ENCODE peak calls at places on chromosomes 12 and 14, in nine cellular contexts. Y is esophagus muscularis mucosa, Z is GM23338, Q is stomach, O is HCT116, L is transverse colon, G is vagina, J is Panc1, E is K562. V is an unnamed sample. For H3K4me1, the result is how much of the 10 kb centered on the place peaks cover.

GRCh38 chr12:96075560-96075959 is 40.2 kb upstream of the LTA4H start:
- DNase-seq in G (no peak), Y (no peak), Q (no peak), Z (no peak), E (no peak), J (no peak), O (no peak), L (no peak), V (no peak)

GRCh38 chr14:89327771-89328212 is 89.2 kb downstream of the FOXN3 start:
- DNase-seq in E (no peak), Z (no peak), L (no peak), Y (no peak), J (no peak), G (no peak), Q (no peak), O (no peak), V (no peak)

GRCh38 chr12:114321524-114321923 is 84.4 kb downstream of the TBX5 start:
- DNase-seq in O (no peak), Q (no peak), L (no peak), G (no peak), J (no peak), E (peak), Z (no peak), Y (no peak), V (no peak)

GRCh38 chr12:4145990-4146859 is 127.3 kb upstream of the CCND2 start:
- DNase-seq in L (no peak), O (no peak), Q (no peak), Z (no peak), E (no peak), J (no peak), G (no peak), Y (peak), V (no peak)

GRCh38 chr12:91111366-91112321 is at the start of gene LUM:
- DNase-seq in J (no peak), G (no peak), L (no peak), Z (peak), Y (no peak), Q (no peak), E (no peak), O (no peak), V (no peak)

GRCh38 chr12:25725874-25726273 is 172.8 kb upstream of the LMNTD1 start:
- DNase-seq in Z (no peak), Y (no peak), Q (no peak), L (no peak), O (no peak), G (no peak), E (no peak), J (no peak), V (no peak)

GRCh38 chr14:33377596-33378390 is 439.1 kb downstream of the NPAS3 start:
- DNase-seq in Z (no peak), E (no peak), O (no peak), G (no peak), J (no peak), Q (no peak), Y (no peak), L (no peak), V (no peak)

GRCh38 chr14:100535287-100536131 is 51.7 kb downstream of the BEGAIN start:
- DNase-seq in G (peak), J (no peak), E (no peak), Y (no peak), Z (no peak), Q (no peak), L (peak), O (no peak), V (peak)

GRCh38 chr14:81236138-81236537 is 15.4 kb upstream of the GTF2A1 start:
- DNase-seq in Q (no peak), G (no peak), O (no peak), E (no peak), Y (no peak), L (no peak), J (no peak), Z (no peak), V (no peak)

GRCh38 chr12:122859303-122860051 is 24.2 kb downstream of the HIP1R start:
- DNase-seq in Q (no peak), L (no peak), Z (no peak), Y (no peak), E (no peak), J (no peak), G (no peak), O (no peak), V (peak)

GRCh38 chr14:101819251-101819990 is 57.9 kb downstream of the PPP2R5C start:
- DNase-seq in Y (peak), Z (no peak), J (no peak), E (no peak), O (no peak), G (peak), L (peak), Q (no peak), V (no peak)

GRCh38 chr12:104929926-104930325 is 28.2 kb downstream of the SLC41A2 start:
- DNase-seq in G (no peak), E (no peak), Z (no peak), O (no peak), Y (no peak), J (no peak), Q (no peak), L (no peak), V (no peak)

GRCh38 chr12:42474391-42474790 is 115.2 kb downstream of the PRICKLE1 start:
- DNase-seq in Q (no peak), Y (no peak), L (no peak), E (no peak), J (peak), Z (no peak), G (no peak), O (peak), V (no peak)

GRCh38 chr12:50922820-50923219 is 29.5 kb upstream of the HIGD1C start:
- DNase-seq in E (no peak), Z (no peak), Q (no peak), Y (no peak), G (peak), L (no peak), J (no peak), O (no peak), V (no peak)

GRCh38 chr14:22438742-22439141 is 150.3 kb downstream of the DAD1 start:
- DNase-seq in G (no peak), Z (no peak), Q (no peak), O (no peak), E (no peak), J (no peak), L (no peak), Y (no peak), V (no peak)

GRCh38 chr12:131710464-131711457 is at the start of gene SFSWAP:
- DNase-seq in Q (peak), E (peak), L (peak), Y (no peak), J (peak), G (peak), O (peak), Z (peak), V (no peak)

GRCh38 chr14:24096545-24097181 is 2.6 kb downstream of the PCK2 start:
- DNase-seq in L (no peak), E (no peak), J (no peak), G (no peak), Z (no peak), Y (no peak), Q (no peak), O (no peak), V (no peak)

GRCh38 chr14:24094839-24095195 is 706 bp downstream of the PCK2 start:
- DNase-seq in E (peak), Z (peak), O (no peak), Y (no peak), Q (no peak), G (no peak), J (no peak), L (no peak), V (no peak)

GRCh38 chr14:24093901-24094838 is at the start of gene PCK2:
- DNase-seq in Q (peak), O (peak), Z (peak), L (peak), E (peak), G (peak), J (no peak), Y (peak), V (peak)

GRCh38 chr14:24092960-24093900 is 881 bp upstream of the PCK2 start:
- DNase-seq in O (no peak), Z (no peak), E (no peak), J (no peak), G (no peak), Y (no peak), L (peak), Q (no peak), V (no peak)

DNA sequence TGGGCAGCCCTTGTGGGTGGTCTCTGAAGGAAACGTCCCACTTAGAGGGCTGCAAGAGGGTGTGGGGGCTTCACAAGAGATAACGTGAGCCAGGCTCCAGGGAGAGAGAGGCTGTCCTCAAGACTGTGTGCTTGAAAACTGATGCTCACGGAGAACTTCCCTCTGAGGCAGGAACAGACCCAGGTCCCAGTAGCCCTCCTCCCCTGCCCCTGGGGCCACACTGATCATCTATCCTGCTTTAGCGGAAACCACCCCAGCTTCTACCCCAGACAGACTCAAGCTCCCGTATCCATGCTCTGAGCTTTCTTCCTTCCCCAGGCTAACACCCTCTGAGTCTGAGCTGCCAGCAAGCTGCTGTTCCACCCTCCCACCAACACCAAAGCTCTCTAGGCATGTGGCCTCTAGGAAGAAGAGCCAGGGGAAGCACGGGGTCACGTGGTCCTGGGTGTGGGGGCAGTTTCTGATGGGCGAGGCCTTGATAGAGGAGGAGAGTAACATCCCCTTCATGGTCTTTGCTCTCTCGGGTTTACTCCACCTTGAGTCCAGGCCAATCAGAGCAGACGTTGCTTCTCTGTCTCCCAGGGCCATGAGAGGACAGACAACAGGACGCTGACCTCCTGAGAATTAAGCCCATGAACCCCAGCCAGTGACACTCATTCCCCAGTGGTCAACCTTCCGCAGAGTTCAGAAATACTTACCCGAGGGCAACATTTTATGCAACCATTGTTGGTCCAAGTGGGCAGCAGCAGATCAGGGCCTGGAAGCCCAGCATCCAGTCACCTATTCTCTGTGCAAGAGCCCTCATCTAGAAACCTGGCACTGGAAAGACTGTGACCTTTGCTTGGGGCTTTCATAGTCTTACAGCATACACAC is 1.3 kb downstream of the PCK2 start:
- DNase-seq in E (peak), J (no peak), L (peak), G (no peak), Z (peak), O (no peak), Q (no peak), Y (no peak), V (peak)
- TF ChIP-seq POLR2AphosphoS5 in E (peak), J (no peak), L (peak), G (no peak), Z (peak), O (peak), Q (no peak), Y (no peak), V (no peak)

GRCh38 chr12:14774074-14774943 is 29.0 kb downstream of the WBP11 start:
- DNase-seq in L (peak), Q (peak), Z (peak), Y (peak), J (peak), O (peak), G (peak), E (no peak), V (peak)
- TF ChIP-seq CTCF in L (no peak), Q (no peak), Z (no peak), Y (peak), J (no peak), O (no peak), G (no peak), E (no peak), V (no peak)

DNA sequence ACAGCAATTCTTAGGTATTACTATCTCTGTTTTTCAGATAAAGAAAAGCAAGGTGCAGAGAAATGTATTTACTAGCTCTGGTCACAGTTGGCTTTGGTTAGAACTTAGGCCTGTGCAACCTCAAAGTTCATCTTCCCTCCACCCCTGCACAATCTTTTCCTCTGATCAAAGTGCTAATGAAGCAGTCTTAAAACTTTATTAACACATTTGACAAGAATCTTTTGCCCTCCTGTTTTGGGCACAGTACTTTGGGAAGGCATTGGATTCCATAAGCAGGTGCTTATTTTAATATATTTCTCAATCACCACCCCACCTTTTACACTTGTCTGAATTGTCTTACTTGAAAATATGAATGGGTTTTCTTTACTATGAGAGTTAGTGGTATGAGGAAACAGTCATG is 2.8 kb downstream of the IRAK4 start:
- DNase-seq in Z (no peak), J (no peak), O (no peak), G (no peak), E (peak), Q (no peak), L (no peak), Y (no peak), V (no peak)
- H3K4me1 ChIP-seq in Z (under half), J (under half), O (under half), G (under half), E (under half), Q (under half), L (under half), Y (under half), V (under half)

DNA sequence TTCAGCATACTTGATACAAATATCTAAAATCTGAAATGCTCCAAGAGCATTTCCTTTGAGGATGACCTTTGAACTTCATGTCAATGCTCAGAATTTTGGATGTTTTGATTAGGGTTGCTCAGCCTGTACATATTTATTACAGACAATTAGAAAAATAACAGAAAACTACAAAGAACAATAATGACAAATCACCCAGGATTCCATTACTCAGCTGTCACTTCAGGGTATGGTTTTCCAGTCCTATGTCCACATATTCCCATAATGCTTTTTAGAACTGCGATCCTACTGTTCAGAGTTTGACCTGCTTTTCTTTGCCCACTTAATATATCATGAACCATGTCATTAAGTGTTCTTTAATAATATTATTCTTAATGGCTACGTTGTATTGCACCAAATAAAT is 11.4 kb downstream of the DLGAP5 start:
- DNase-seq in O (no peak), E (no peak), G (no peak), Z (no peak), Q (no peak), Y (no peak), J (no peak), L (no peak), V (no peak)
- TF ChIP-seq POLR2AphosphoS5 in O (no peak), E (no peak), G (no peak), Z (no peak), Q (no peak), Y (no peak), J (no peak), L (no peak), V (no peak)

GRCh38 chr12:2179953-2180736 is 127.4 kb downstream of the CACNA1C start:
- DNase-seq in E (no peak), L (peak), G (no peak), Z (no peak), O (peak), Q (peak), J (no peak), Y (no peak), V (no peak)

GRCh38 chr12:2187195-2187963 is 134.6 kb downstream of the CACNA1C start:
- DNase-seq in E (no peak), Q (no peak), J (no peak), G (no peak), Y (no peak), Z (no peak), O (no peak), L (no peak), V (no peak)

GRCh38 chr12:2180737-2181082 is 127.9 kb downstream of the CACNA1C start:
- DNase-seq in G (no peak), L (no peak), J (no peak), Y (no peak), O (no peak), E (no peak), Z (no peak), Q (no peak), V (no peak)

GRCh38 chr12:2185751-2186341 is 133.1 kb downstream of the CACNA1C start:
- DNase-seq in L (no peak), G (no peak), Q (no peak), Y (no peak), E (no peak), O (no peak), Z (no peak), J (no peak), V (no peak)

GRCh38 chr12:2183556-2184541 is 131.1 kb downstream of the CACNA1C start:
- DNase-seq in O (no peak), Z (peak), L (no peak), Y (no peak), Q (no peak), G (no peak), J (no peak), E (no peak), V (no peak)
- TF ChIP-seq CTCF in O (peak), Z (peak), L (peak), Y (peak), Q (no peak), G (no peak), J (no peak), E (no peak), V (no peak)

GRCh38 chr12:80422549-80422948 is 21.5 kb upstream of the PTPRQ start:
- DNase-seq in Q (no peak), O (no peak), Z (no peak), E (no peak), G (no peak), J (no peak), L (no peak), Y (no peak), V (no peak)
- H3K4me1 ChIP-seq in Q (under half), O (under half), Z (under half), E (under half), G (under half), J (under half), L (under half), Y (under half), V (under half)